ENCODE peak calls at places on chromosome 9, in nine cellular contexts. One of them, this sample, is unnamed.

GRCh38 chr9:89654025-89654662 is 49.3 kb downstream of the GADD45G start:
- DNase-seq in aorta: no peak
- DNase-seq in ovary: no peak
- DNase-seq in heart right ventricle: no peak
- DNase-seq in AG09309: no peak
- DNase-seq in stimulated activated CD4-positive, alpha-beta T cell treated with anti-CD3 and anti-CD28 coated beads, Interleukin-2, amount 100 ng/mL, for 48 hours: no peak
- DNase-seq in CD4-positive, alpha-beta T cell: no peak
- DNase-seq in SK-MEL-5: no peak
- DNase-seq in glomerular endothelial cell: no peak
- DNase-seq in this sample: no peak

GRCh38 chr9:123438321-123438720 is 82.3 kb downstream of the CRB2 start:
- DNase-seq in ovary: no peak
- DNase-seq in aorta: peak; percentile 21
- DNase-seq in stimulated activated CD4-positive, alpha-beta T cell treated with anti-CD3 and anti-CD28 coated beads, Interleukin-2, amount 100 ng/mL, for 48 hours: no peak
- DNase-seq in AG09309: no peak
- DNase-seq in SK-MEL-5: no peak
- DNase-seq in heart right ventricle: no peak
- DNase-seq in CD4-positive, alpha-beta T cell: no peak
- DNase-seq in glomerular endothelial cell: no peak
- DNase-seq in this sample: no peak

GRCh38 chr9:124613849-124614248 is 106.7 kb upstream of the NR5A1 start:
- DNase-seq in SK-MEL-5: no peak
- DNase-seq in glomerular endothelial cell: no peak
- DNase-seq in ovary: no peak
- DNase-seq in heart right ventricle: no peak
- DNase-seq in AG09309: no peak
- DNase-seq in aorta: no peak
- DNase-seq in stimulated activated CD4-positive, alpha-beta T cell treated with anti-CD3 and anti-CD28 coated beads, Interleukin-2, amount 100 ng/mL, for 48 hours: no peak
- DNase-seq in CD4-positive, alpha-beta T cell: no peak
- DNase-seq in this sample: no peak

GRCh38 chr9:38068616-38068865 is 486 bp downstream of the SHB start:
- DNase-seq in aorta: no peak
- DNase-seq in stimulated activated CD4-positive, alpha-beta T cell treated with anti-CD3 and anti-CD28 coated beads, Interleukin-2, amount 100 ng/mL, for 48 hours: peak; percentile 17
- DNase-seq in glomerular endothelial cell: no peak
- DNase-seq in heart right ventricle: no peak
- DNase-seq in ovary: no peak
- DNase-seq in CD4-positive, alpha-beta T cell: peak; percentile 33
- DNase-seq in AG09309: no peak
- DNase-seq in SK-MEL-5: peak; percentile 38
- DNase-seq in this sample: peak; percentile 20

GRCh38 chr9:93198117-93198838 is 14.3 kb downstream of the WNK2 start:
- DNase-seq in ovary: no peak
- DNase-seq in CD4-positive, alpha-beta T cell: no peak
- DNase-seq in aorta: peak; percentile 57
- DNase-seq in stimulated activated CD4-positive, alpha-beta T cell treated with anti-CD3 and anti-CD28 coated beads, Interleukin-2, amount 100 ng/mL, for 48 hours: no peak
- DNase-seq in glomerular endothelial cell: no peak
- DNase-seq in AG09309: no peak
- DNase-seq in SK-MEL-5: no peak
- DNase-seq in heart right ventricle: no peak
- DNase-seq in this sample: no peak

GRCh38 chr9:7794196-7794595 is 5.4 kb downstream of the DMAC1 start:
- DNase-seq in CD4-positive, alpha-beta T cell: no peak
- DNase-seq in aorta: no peak
- DNase-seq in stimulated activated CD4-positive, alpha-beta T cell treated with anti-CD3 and anti-CD28 coated beads, Interleukin-2, amount 100 ng/mL, for 48 hours: no peak
- DNase-seq in SK-MEL-5: no peak
- DNase-seq in heart right ventricle: no peak
- DNase-seq in ovary: no peak
- DNase-seq in glomerular endothelial cell: no peak
- DNase-seq in AG09309: no peak
- DNase-seq in this sample: no peak

GRCh38 chr9:127004946-127005769 is 90.6 kb downstream of the RALGPS1 start:
- DNase-seq in SK-MEL-5: no peak
- DNase-seq in heart right ventricle: no peak
- DNase-seq in glomerular endothelial cell: no peak
- DNase-seq in ovary: no peak
- DNase-seq in AG09309: no peak
- DNase-seq in CD4-positive, alpha-beta T cell: peak; percentile 48
- DNase-seq in stimulated activated CD4-positive, alpha-beta T cell treated with anti-CD3 and anti-CD28 coated beads, Interleukin-2, amount 100 ng/mL, for 48 hours: peak; percentile 52
- DNase-seq in aorta: no peak
- DNase-seq in this sample: no peak

GRCh38 chr9:131407717-131408195 is 13.9 kb downstream of the PRRC2B start:
- DNase-seq in AG09309: no peak
- DNase-seq in CD4-positive, alpha-beta T cell: peak; percentile 35
- DNase-seq in aorta: no peak
- DNase-seq in ovary: no peak
- DNase-seq in heart right ventricle: peak; percentile 66
- DNase-seq in glomerular endothelial cell: no peak
- DNase-seq in SK-MEL-5: peak; percentile 71
- DNase-seq in stimulated activated CD4-positive, alpha-beta T cell treated with anti-CD3 and anti-CD28 coated beads, Interleukin-2, amount 100 ng/mL, for 48 hours: no peak
- DNase-seq in this sample: no peak

GRCh38 chr9:98778711-98779530 is 17.4 kb downstream of the ANKS6 start:
- DNase-seq in stimulated activated CD4-positive, alpha-beta T cell treated with anti-CD3 and anti-CD28 coated beads, Interleukin-2, amount 100 ng/mL, for 48 hours: no peak
- DNase-seq in AG09309: no peak
- DNase-seq in aorta: no peak
- DNase-seq in CD4-positive, alpha-beta T cell: no peak
- DNase-seq in heart right ventricle: no peak
- DNase-seq in SK-MEL-5: no peak
- DNase-seq in glomerular endothelial cell: no peak
- DNase-seq in ovary: no peak
- DNase-seq in this sample: no peak

GRCh38 chr9:114366334-114367128 is 21.3 kb downstream of the AKNA start:
- DNase-seq in glomerular endothelial cell: no peak
- DNase-seq in stimulated activated CD4-positive, alpha-beta T cell treated with anti-CD3 and anti-CD28 coated beads, Interleukin-2, amount 100 ng/mL, for 48 hours: no peak
- DNase-seq in AG09309: peak; percentile 79
- DNase-seq in CD4-positive, alpha-beta T cell: no peak
- DNase-seq in heart right ventricle: no peak
- DNase-seq in ovary: no peak
- DNase-seq in aorta: no peak
- DNase-seq in SK-MEL-5: no peak
- DNase-seq in this sample: no peak

GRCh38 chr9:114176601-114177295 is 21.4 kb downstream of the COL27A1 start:
- DNase-seq in SK-MEL-5: no peak
- DNase-seq in heart right ventricle: no peak
- DNase-seq in aorta: peak; percentile 57
- DNase-seq in CD4-positive, alpha-beta T cell: no peak
- DNase-seq in AG09309: no peak
- DNase-seq in ovary: no peak
- DNase-seq in glomerular endothelial cell: no peak
- DNase-seq in stimulated activated CD4-positive, alpha-beta T cell treated with anti-CD3 and anti-CD28 coated beads, Interleukin-2, amount 100 ng/mL, for 48 hours: no peak
- DNase-seq in this sample: no peak

GRCh38 chr9:106644661-106645060 is 218.3 kb upstream of the ZNF462 start:
- DNase-seq in heart right ventricle: no peak
- DNase-seq in glomerular endothelial cell: no peak
- DNase-seq in aorta: no peak
- DNase-seq in AG09309: no peak
- DNase-seq in stimulated activated CD4-positive, alpha-beta T cell treated with anti-CD3 and anti-CD28 coated beads, Interleukin-2, amount 100 ng/mL, for 48 hours: no peak
- DNase-seq in SK-MEL-5: no peak
- DNase-seq in CD4-positive, alpha-beta T cell: no peak
- DNase-seq in ovary: no peak
- DNase-seq in this sample: no peak

GRCh38 chr9:109074236-109074889 is 45.4 kb downstream of the TMEM245 start:
- DNase-seq in glomerular endothelial cell: no peak
- DNase-seq in stimulated activated CD4-positive, alpha-beta T cell treated with anti-CD3 and anti-CD28 coated beads, Interleukin-2, amount 100 ng/mL, for 48 hours: no peak
- DNase-seq in aorta: no peak
- DNase-seq in AG09309: no peak
- DNase-seq in SK-MEL-5: no peak
- DNase-seq in ovary: no peak
- DNase-seq in CD4-positive, alpha-beta T cell: no peak
- DNase-seq in heart right ventricle: no peak
- DNase-seq in this sample: no peak

GRCh38 chr9:124771867-124772621 is 933 bp upstream of the NR6A1 start:
- DNase-seq in AG09309: no peak
- DNase-seq in heart right ventricle: peak; percentile 58
- DNase-seq in glomerular endothelial cell: no peak
- DNase-seq in ovary: peak; percentile 81
- DNase-seq in aorta: peak; percentile 91
- DNase-seq in stimulated activated CD4-positive, alpha-beta T cell treated with anti-CD3 and anti-CD28 coated beads, Interleukin-2, amount 100 ng/mL, for 48 hours: peak; percentile 43
- DNase-seq in SK-MEL-5: peak; percentile 80
- DNase-seq in CD4-positive, alpha-beta T cell: no peak
- DNase-seq in this sample: no peak

GRCh38 chr9:21549251-21549765 is 67.2 kb upstream of the IFNE start:
- DNase-seq in CD4-positive, alpha-beta T cell: no peak
- DNase-seq in SK-MEL-5: no peak
- DNase-seq in ovary: no peak
- DNase-seq in heart right ventricle: no peak
- DNase-seq in stimulated activated CD4-positive, alpha-beta T cell treated with anti-CD3 and anti-CD28 coated beads, Interleukin-2, amount 100 ng/mL, for 48 hours: no peak
- DNase-seq in AG09309: peak; percentile 93
- DNase-seq in glomerular endothelial cell: peak; percentile 99
- DNase-seq in aorta: no peak
- DNase-seq in this sample: no peak

GRCh38 chr9:12163775-12164458 is 529.3 kb upstream of the TYRP1 start:
- DNase-seq in aorta: no peak
- DNase-seq in AG09309: no peak
- DNase-seq in SK-MEL-5: no peak
- DNase-seq in heart right ventricle: no peak
- DNase-seq in glomerular endothelial cell: no peak
- DNase-seq in stimulated activated CD4-positive, alpha-beta T cell treated with anti-CD3 and anti-CD28 coated beads, Interleukin-2, amount 100 ng/mL, for 48 hours: no peak
- DNase-seq in CD4-positive, alpha-beta T cell: no peak
- DNase-seq in ovary: no peak
- DNase-seq in this sample: no peak

GRCh38 chr9:82783045-82783444 is 279.9 kb downstream of the RASEF start:
- DNase-seq in SK-MEL-5: no peak
- DNase-seq in AG09309: no peak
- DNase-seq in aorta: no peak
- DNase-seq in glomerular endothelial cell: no peak
- DNase-seq in ovary: no peak
- DNase-seq in stimulated activated CD4-positive, alpha-beta T cell treated with anti-CD3 and anti-CD28 coated beads, Interleukin-2, amount 100 ng/mL, for 48 hours: no peak
- DNase-seq in heart right ventricle: no peak
- DNase-seq in CD4-positive, alpha-beta T cell: no peak
- DNase-seq in this sample: no peak

GRCh38 chr9:87337335-87338074 is 160.2 kb upstream of the DAPK1 start:
- DNase-seq in AG09309: no peak
- DNase-seq in stimulated activated CD4-positive, alpha-beta T cell treated with anti-CD3 and anti-CD28 coated beads, Interleukin-2, amount 100 ng/mL, for 48 hours: no peak
- DNase-seq in glomerular endothelial cell: peak; percentile 3
- DNase-seq in ovary: peak; percentile 43
- DNase-seq in SK-MEL-5: no peak
- DNase-seq in CD4-positive, alpha-beta T cell: no peak
- DNase-seq in heart right ventricle: no peak
- DNase-seq in aorta: no peak
- DNase-seq in this sample: no peak

GRCh38 chr9:114895605-114896004 is 34.8 kb downstream of the TNFSF8 start:
- DNase-seq in glomerular endothelial cell: no peak
- DNase-seq in heart right ventricle: no peak
- DNase-seq in SK-MEL-5: peak; percentile 8
- DNase-seq in ovary: no peak
- DNase-seq in aorta: no peak
- DNase-seq in stimulated activated CD4-positive, alpha-beta T cell treated with anti-CD3 and anti-CD28 coated beads, Interleukin-2, amount 100 ng/mL, for 48 hours: no peak
- DNase-seq in CD4-positive, alpha-beta T cell: no peak
- DNase-seq in AG09309: peak; percentile 27
- DNase-seq in this sample: no peak

GRCh38 chr9:16773116-16773515 is 97.4 kb downstream of the BNC2 start:
- DNase-seq in ovary: no peak
- DNase-seq in heart right ventricle: no peak
- DNase-seq in glomerular endothelial cell: no peak
- DNase-seq in CD4-positive, alpha-beta T cell: no peak
- DNase-seq in AG09309: no peak
- DNase-seq in aorta: no peak
- DNase-seq in SK-MEL-5: peak; percentile 85
- DNase-seq in stimulated activated CD4-positive, alpha-beta T cell treated with anti-CD3 and anti-CD28 coated beads, Interleukin-2, amount 100 ng/mL, for 48 hours: no peak
- DNase-seq in this sample: no peak

GRCh38 chr9:4986291-4986690 is 1.2 kb downstream of the JAK2 start:
- DNase-seq in SK-MEL-5: peak; percentile 2
- DNase-seq in AG09309: no peak
- DNase-seq in CD4-positive, alpha-beta T cell: no peak
- DNase-seq in aorta: no peak
- DNase-seq in glomerular endothelial cell: no peak
- DNase-seq in heart right ventricle: no peak
- DNase-seq in stimulated activated CD4-positive, alpha-beta T cell treated with anti-CD3 and anti-CD28 coated beads, Interleukin-2, amount 100 ng/mL, for 48 hours: no peak
- DNase-seq in ovary: no peak
- DNase-seq in this sample: no peak